ENCODE peak calls at places on chromosomes 6 and 20, in ten cellular contexts. C is RWPE1; P is neural crest cell; F is left colon; G is uterus; S is C1 segment of cervical spinal cord; K is hippocampal formation; X is WERI-Rb-1; W is stimulated activated CD4-positive, alpha-beta T cell treated with anti-CD3 and anti-CD28 coated beads, Interleukin-1b, Interleukin-23, amount 100 ng/mL, for 24 hours; I is lung microvascular endothelial cell. D is an unnamed sample.

GRCh38 chr6:102356170-102356569 is 962.7 kb downstream of the GRIK2 start:
- DNase-seq in C (no peak), P (no peak), F (no peak), G (no peak), S (no peak), K (no peak), X (no peak), W (no peak), I (no peak), D (no peak)

GRCh38 chr20:62576815-62577214 is 65.5 kb upstream of the SLCO4A1 start:
- DNase-seq in C (no peak), P (no peak), F (no peak), G (no peak), S (no peak), K (no peak), X (no peak), W (no peak), I (peak), D (peak)

GRCh38 chr20:62088258-62089127 is 22.8 kb upstream of the TAF4 start:
- DNase-seq in C (peak), P (no peak), F (no peak), G (no peak), S (no peak), K (no peak), X (no peak), W (no peak), I (peak), D (peak)

GRCh38 chr6:42503894-42504293 is 52.2 kb upstream of the TRERF1 start:
- DNase-seq in C (no peak), P (no peak), F (no peak), G (no peak), S (no peak), K (no peak), X (no peak), W (no peak), I (no peak), D (no peak)

GRCh38 chr6:166259296-166259977 is 48.8 kb downstream of the PRR18 start:
- DNase-seq in C (no peak), P (no peak), F (no peak), G (no peak), S (no peak), K (no peak), X (no peak), W (no peak), I (no peak), D (no peak)

GRCh38 chr20:61786230-61786629 is 279.5 kb downstream of the TAF4 start:
- DNase-seq in C (no peak), P (no peak), F (no peak), G (no peak), S (no peak), K (no peak), X (no peak), W (no peak), I (no peak), D (no peak)

GRCh38 chr6:85429346-85429745 is 20.5 kb upstream of the NT5E start:
- DNase-seq in C (no peak), P (no peak), F (no peak), G (no peak), S (no peak), K (no peak), X (no peak), W (no peak), I (no peak), D (no peak)

GRCh38 chr6:63530984-63531383 is 41.3 kb upstream of the LOC128125822 start:
- DNase-seq in C (no peak), P (no peak), F (no peak), G (no peak), S (no peak), K (no peak), X (no peak), W (no peak), I (no peak), D (no peak)

GRCh38 chr6:293185-294174 is 1.2 kb downstream of the DUSP22 start:
- DNase-seq in C (peak), P (no peak), F (peak), G (peak), S (no peak), K (no peak), X (no peak), W (no peak), I (peak), D (peak)

GRCh38 chr6:123745877-123746276 is 57.8 kb upstream of the NKAIN2 start:
- DNase-seq in C (peak), P (no peak), F (no peak), G (no peak), S (no peak), K (no peak), X (no peak), W (no peak), I (no peak), D (peak)

D was measured in mammary epithelial cell.